ENCODE peak calls at places on chromosomes 16 and 17, in six cellular contexts. One of them, this sample, is unnamed. For H3K36me3, the result is how much of the 10 kb centered on the place peaks cover.

GRCh38 chr16:4990415-4990814 is 32.3 kb downstream of the SEC14L5 start:
- DNase-seq in HCT116: no peak
- DNase-seq in spleen: peak
- DNase-seq in PC-9: no peak
- DNase-seq in PC-3: no peak
- DNase-seq in breast epithelium: no peak
- DNase-seq in this sample: no peak

GRCh38 chr17:65340401-65340800 is 203.2 kb downstream of the RGS9 start:
- DNase-seq in HCT116: no peak
- DNase-seq in spleen: no peak
- DNase-seq in PC-9: no peak
- DNase-seq in PC-3: no peak
- DNase-seq in breast epithelium: no peak
- DNase-seq in this sample: no peak

GRCh38 chr16:71441348-71441781 is 489 bp downstream of the TLE7 start:
- DNase-seq in HCT116: no peak
- DNase-seq in spleen: no peak
- DNase-seq in PC-9: no peak
- DNase-seq in PC-3: no peak
- DNase-seq in breast epithelium: no peak
- DNase-seq in this sample: no peak

GRCh38 chr17:80984749-80985148 is 6.9 kb upstream of the CHMP6 start:
- DNase-seq in HCT116: peak
- DNase-seq in spleen: no peak
- DNase-seq in PC-9: peak
- DNase-seq in PC-3: no peak
- DNase-seq in breast epithelium: no peak
- DNase-seq in this sample: peak

GRCh38 chr17:21382560-21383495 is 6.7 kb downstream of the KCNJ12 start:
- DNase-seq in HCT116: no peak
- DNase-seq in spleen: no peak
- DNase-seq in PC-9: no peak
- DNase-seq in PC-3: no peak
- DNase-seq in breast epithelium: no peak
- DNase-seq in this sample: no peak

GRCh38 chr16:30731411-30731810 is 16.8 kb upstream of the PHKG2 start:
- DNase-seq in HCT116: no peak
- DNase-seq in spleen: no peak
- DNase-seq in PC-9: no peak
- DNase-seq in PC-3: no peak
- DNase-seq in breast epithelium: no peak
- DNase-seq in this sample: no peak

GRCh38 chr17:2545393-2545792 is 33.7 kb upstream of the METTL16 start:
- DNase-seq in HCT116: no peak
- DNase-seq in spleen: no peak
- DNase-seq in PC-9: no peak
- DNase-seq in PC-3: no peak
- DNase-seq in breast epithelium: no peak
- DNase-seq in this sample: peak

GRCh38 chr17:80678621-80679020 is 134.0 kb downstream of the RPTOR start:
- DNase-seq in HCT116: no peak
- DNase-seq in spleen: no peak
- DNase-seq in PC-9: peak
- DNase-seq in PC-3: peak
- DNase-seq in breast epithelium: no peak
- DNase-seq in this sample: no peak

GRCh38 chr16:50165473-50165872 is 12.4 kb downstream of the TENT4B start:
- DNase-seq in HCT116: no peak
- DNase-seq in spleen: no peak
- DNase-seq in PC-9: no peak
- DNase-seq in PC-3: no peak
- DNase-seq in breast epithelium: no peak
- DNase-seq in this sample: peak

GRCh38 chr17:34917381-34917780 is 43.9 kb downstream of the CCT6B start:
- DNase-seq in HCT116: no peak
- DNase-seq in spleen: no peak
- DNase-seq in PC-9: no peak
- DNase-seq in PC-3: no peak
- DNase-seq in breast epithelium: peak
- DNase-seq in this sample: no peak

GRCh38 chr17:16449121-16449570 is 33.8 kb downstream of the TRPV2 start:
- DNase-seq in HCT116: no peak
- DNase-seq in spleen: no peak
- DNase-seq in PC-9: no peak
- DNase-seq in PC-3: peak
- DNase-seq in breast epithelium: no peak
- DNase-seq in this sample: no peak

GRCh38 chr17:82365586-82366295 is 5.8 kb upstream of the UTS2R start:
- DNase-seq in HCT116: no peak
- DNase-seq in spleen: no peak
- DNase-seq in PC-9: no peak
- DNase-seq in PC-3: no peak
- DNase-seq in breast epithelium: no peak
- DNase-seq in this sample: no peak

GRCh38 chr16:23570992-23571632 is 13.6 kb downstream of the UBFD1 start:
- DNase-seq in HCT116: no peak
- DNase-seq in spleen: no peak
- DNase-seq in PC-9: no peak
- DNase-seq in PC-3: no peak
- DNase-seq in breast epithelium: no peak
- DNase-seq in this sample: no peak

GRCh38 chr16:87628940-87629339 is 26.6 kb downstream of the JPH3 start:
- DNase-seq in HCT116: no peak
- DNase-seq in spleen: no peak
- DNase-seq in PC-9: no peak
- DNase-seq in PC-3: peak
- DNase-seq in breast epithelium: no peak
- DNase-seq in this sample: no peak

GRCh38 chr17:75557075-75557851 is 30.3 kb upstream of the MYO15B start:
- DNase-seq in HCT116: no peak
- DNase-seq in spleen: no peak
- DNase-seq in PC-9: peak
- DNase-seq in PC-3: peak
- DNase-seq in breast epithelium: peak
- DNase-seq in this sample: peak

GRCh38 chr17:20268700-20269475 is 198.5 kb downstream of the LGALS9B start:
- DNase-seq in HCT116: no peak
- DNase-seq in spleen: no peak
- DNase-seq in PC-9: no peak
- DNase-seq in PC-3: no peak
- DNase-seq in breast epithelium: no peak
- DNase-seq in this sample: no peak

GRCh38 chr17:29293890-29294579 is at the start of gene NUFIP2:
- DNase-seq in HCT116: peak
- DNase-seq in spleen: peak
- DNase-seq in PC-9: peak
- DNase-seq in PC-3: peak
- DNase-seq in breast epithelium: peak
- DNase-seq in this sample: peak

GRCh38 chr17:29292992-29293889 is 707 bp downstream of the NUFIP2 start:
- DNase-seq in HCT116: no peak
- DNase-seq in spleen: peak
- DNase-seq in PC-9: peak
- DNase-seq in PC-3: peak
- DNase-seq in breast epithelium: peak
- DNase-seq in this sample: peak

GRCh38 chr17:29292071-29292991 is 1.6 kb downstream of the NUFIP2 start:
- DNase-seq in HCT116: no peak
- DNase-seq in spleen: peak
- DNase-seq in PC-9: peak
- DNase-seq in PC-3: peak
- DNase-seq in breast epithelium: peak
- DNase-seq in this sample: no peak

GRCh38 chr17:29291163-29291752 is 2.7 kb downstream of the NUFIP2 start:
- DNase-seq in HCT116: peak
- DNase-seq in spleen: no peak
- DNase-seq in PC-9: peak
- DNase-seq in PC-3: peak
- DNase-seq in breast epithelium: no peak
- DNase-seq in this sample: peak

GRCh38 chr17:29289852-29290251 is 4.1 kb downstream of the NUFIP2 start:
- DNase-seq in HCT116: no peak
- DNase-seq in spleen: no peak
- DNase-seq in PC-9: no peak
- DNase-seq in PC-3: no peak
- DNase-seq in breast epithelium: no peak
- DNase-seq in this sample: no peak
- H3K36me3 ChIP-seq in HCT116: under half
- H3K36me3 ChIP-seq in spleen: under half
- H3K36me3 ChIP-seq in PC-9: under half
- H3K36me3 ChIP-seq in PC-3: under half
- H3K36me3 ChIP-seq in breast epithelium: under half
- H3K36me3 ChIP-seq in this sample: under half

DNA sequence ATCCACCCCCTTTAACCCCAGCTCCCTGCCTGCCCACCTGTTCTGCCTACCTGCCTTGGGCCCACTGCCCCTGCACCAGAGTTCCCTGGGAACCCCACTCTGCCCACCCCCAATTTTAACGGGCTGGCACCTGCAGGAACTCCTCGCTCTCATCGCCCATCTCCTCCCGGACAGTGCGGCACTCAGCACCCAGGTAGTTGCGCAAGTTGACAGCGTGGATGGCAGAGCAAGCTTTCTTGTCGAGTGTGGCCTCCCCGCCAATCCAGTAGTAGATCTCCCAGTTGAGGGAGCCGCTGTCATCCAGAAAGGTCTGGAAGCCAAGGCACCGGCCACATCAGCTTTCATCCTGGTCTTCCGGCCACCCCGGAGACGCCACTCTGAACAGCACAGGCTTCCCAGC is 7.8 kb downstream of the FLII start:
- DNase-seq in HCT116: no peak
- DNase-seq in spleen: no peak
- DNase-seq in PC-9: no peak
- DNase-seq in PC-3: no peak
- DNase-seq in breast epithelium: no peak
- DNase-seq in this sample: no peak
- H3K36me3 ChIP-seq in HCT116: under half
- H3K36me3 ChIP-seq in spleen: half or more
- H3K36me3 ChIP-seq in PC-9: half or more
- H3K36me3 ChIP-seq in PC-3: half or more
- H3K36me3 ChIP-seq in breast epithelium: under half
- H3K36me3 ChIP-seq in this sample: half or more

GRCh38 chr16:53290520-53290919 is 143.8 kb upstream of the RBL2 start:
- DNase-seq in HCT116: no peak
- DNase-seq in spleen: no peak
- DNase-seq in PC-9: no peak
- DNase-seq in PC-3: no peak
- DNase-seq in breast epithelium: no peak
- DNase-seq in this sample: no peak

GRCh38 chr16:53291757-53292392 is 142.4 kb upstream of the RBL2 start:
- DNase-seq in HCT116: no peak
- DNase-seq in spleen: no peak
- DNase-seq in PC-9: no peak
- DNase-seq in PC-3: peak
- DNase-seq in breast epithelium: no peak
- DNase-seq in this sample: no peak
- H3K36me3 ChIP-seq in HCT116: under half
- H3K36me3 ChIP-seq in spleen: half or more
- H3K36me3 ChIP-seq in PC-9: under half
- H3K36me3 ChIP-seq in PC-3: under half
- H3K36me3 ChIP-seq in breast epithelium: under half
- H3K36me3 ChIP-seq in this sample: under half

GRCh38 chr17:18206962-18207361 is 18.5 kb upstream of the LLGL1 start:
- DNase-seq in HCT116: no peak
- DNase-seq in spleen: no peak
- DNase-seq in PC-9: no peak
- DNase-seq in PC-3: no peak
- DNase-seq in breast epithelium: no peak
- DNase-seq in this sample: no peak

GRCh38 chr17:18213666-18214270 is 11.7 kb upstream of the LLGL1 start:
- DNase-seq in HCT116: no peak
- DNase-seq in spleen: no peak
- DNase-seq in PC-9: no peak
- DNase-seq in PC-3: no peak
- DNase-seq in breast epithelium: no peak
- DNase-seq in this sample: no peak

GRCh38 chr17:18205861-18206260 is 19.6 kb upstream of the LLGL1 start:
- DNase-seq in HCT116: no peak
- DNase-seq in spleen: no peak
- DNase-seq in PC-9: no peak
- DNase-seq in PC-3: no peak
- DNase-seq in breast epithelium: no peak
- DNase-seq in this sample: no peak

GRCh38 chr17:18203308-18203707 is 19.7 kb downstream of the ALKBH5 start:
- DNase-seq in HCT116: no peak
- DNase-seq in spleen: no peak
- DNase-seq in PC-9: peak
- DNase-seq in PC-3: no peak
- DNase-seq in breast epithelium: no peak
- DNase-seq in this sample: peak

GRCh38 chr17:18208092-18208491 is 17.3 kb upstream of the LLGL1 start:
- DNase-seq in HCT116: no peak
- DNase-seq in spleen: no peak
- DNase-seq in PC-9: no peak
- DNase-seq in PC-3: no peak
- DNase-seq in breast epithelium: no peak
- DNase-seq in this sample: no peak
- H3K36me3 ChIP-seq in HCT116: under half
- H3K36me3 ChIP-seq in spleen: half or more
- H3K36me3 ChIP-seq in PC-9: under half
- H3K36me3 ChIP-seq in PC-3: half or more
- H3K36me3 ChIP-seq in breast epithelium: under half
- H3K36me3 ChIP-seq in this sample: half or more

GRCh38 chr16:11841026-11841425 is 10.3 kb downstream of the RSL1D1 start:
- DNase-seq in HCT116: no peak
- DNase-seq in spleen: no peak
- DNase-seq in PC-9: no peak
- DNase-seq in PC-3: no peak
- DNase-seq in breast epithelium: no peak
- DNase-seq in this sample: no peak
- H3K36me3 ChIP-seq in HCT116: half or more
- H3K36me3 ChIP-seq in spleen: half or more
- H3K36me3 ChIP-seq in PC-9: half or more
- H3K36me3 ChIP-seq in PC-3: half or more
- H3K36me3 ChIP-seq in breast epithelium: under half
- H3K36me3 ChIP-seq in this sample: half or more

DNA sequence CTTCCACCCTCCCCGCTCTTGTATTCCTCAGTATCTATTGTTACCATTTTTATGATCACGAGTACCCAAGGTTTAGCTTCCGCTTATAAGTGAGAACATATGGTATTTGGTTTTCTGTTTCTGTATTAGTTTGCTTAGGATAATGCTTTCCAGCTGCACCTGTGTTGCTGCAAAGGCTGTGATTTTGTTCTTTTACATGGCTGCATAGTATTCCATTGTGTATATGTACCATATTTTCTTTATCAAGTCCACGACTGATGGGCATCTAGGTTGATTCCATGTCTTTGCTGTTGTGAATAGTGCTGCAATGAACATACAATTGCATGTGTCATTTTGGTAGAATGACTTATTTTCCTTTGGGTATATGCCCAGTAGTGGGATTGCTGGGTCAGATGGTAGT is 79.7 kb upstream of the EFCAB3 start:
- DNase-seq in HCT116: no peak
- DNase-seq in spleen: no peak
- DNase-seq in PC-9: no peak
- DNase-seq in PC-3: no peak
- DNase-seq in breast epithelium: no peak
- DNase-seq in this sample: no peak
- H3K36me3 ChIP-seq in HCT116: under half
- H3K36me3 ChIP-seq in spleen: under half
- H3K36me3 ChIP-seq in PC-9: under half
- H3K36me3 ChIP-seq in PC-3: under half
- H3K36me3 ChIP-seq in breast epithelium: under half
- H3K36me3 ChIP-seq in this sample: under half